ENCODE peak calls at places on chromosomes 5 and 9, in five cellular contexts. One of them, this sample, is unnamed.

GRCh38 chr9:88544245-88544644 is 9.3 kb downstream of the NXNL2 start:
- DNase-seq in body of pancreas: no peak
- DNase-seq in ACHN: no peak
- DNase-seq in HS-5: no peak
- DNase-seq in stimulated activated CD4-positive, alpha-beta T cell treated with anti-CD3 and anti-CD28 coated beads, Interleukin-1b, Interleukin-23, amount 100 ng/mL, for 1 hour: no peak
- DNase-seq in this sample: no peak

GRCh38 chr5:103866169-103866568 is 303.6 kb upstream of the NUDT12 start:
- DNase-seq in stimulated activated CD4-positive, alpha-beta T cell treated with anti-CD3 and anti-CD28 coated beads, Interleukin-1b, Interleukin-23, amount 100 ng/mL, for 1 hour: no peak
- DNase-seq in body of pancreas: no peak
- DNase-seq in HS-5: no peak
- DNase-seq in ACHN: no peak
- DNase-seq in this sample: no peak

GRCh38 chr5:172113036-172113435 is 75.0 kb downstream of the STK10 start:
- DNase-seq in body of pancreas: no peak
- DNase-seq in ACHN: no peak
- DNase-seq in stimulated activated CD4-positive, alpha-beta T cell treated with anti-CD3 and anti-CD28 coated beads, Interleukin-1b, Interleukin-23, amount 100 ng/mL, for 1 hour: peak
- DNase-seq in HS-5: no peak
- DNase-seq in this sample: no peak

GRCh38 chr9:35691325-35691631 is 1.6 kb upstream of the TPM2 start:
- DNase-seq in body of pancreas: no peak
- DNase-seq in stimulated activated CD4-positive, alpha-beta T cell treated with anti-CD3 and anti-CD28 coated beads, Interleukin-1b, Interleukin-23, amount 100 ng/mL, for 1 hour: no peak
- DNase-seq in HS-5: no peak
- DNase-seq in ACHN: no peak
- DNase-seq in this sample: no peak

GRCh38 chr9:3942351-3942750 is 357.5 kb downstream of the GLIS3 start:
- DNase-seq in stimulated activated CD4-positive, alpha-beta T cell treated with anti-CD3 and anti-CD28 coated beads, Interleukin-1b, Interleukin-23, amount 100 ng/mL, for 1 hour: no peak
- DNase-seq in body of pancreas: no peak
- DNase-seq in HS-5: no peak
- DNase-seq in ACHN: no peak
- DNase-seq in this sample: no peak

GRCh38 chr9:26597542-26597941 is 295.1 kb downstream of the CAAP1 start:
- DNase-seq in stimulated activated CD4-positive, alpha-beta T cell treated with anti-CD3 and anti-CD28 coated beads, Interleukin-1b, Interleukin-23, amount 100 ng/mL, for 1 hour: no peak
- DNase-seq in ACHN: no peak
- DNase-seq in HS-5: no peak
- DNase-seq in body of pancreas: no peak
- DNase-seq in this sample: no peak

GRCh38 chr9:4298255-4299005 is 1.4 kb downstream of the GLIS3 start:
- DNase-seq in body of pancreas: peak
- DNase-seq in stimulated activated CD4-positive, alpha-beta T cell treated with anti-CD3 and anti-CD28 coated beads, Interleukin-1b, Interleukin-23, amount 100 ng/mL, for 1 hour: no peak
- DNase-seq in ACHN: no peak
- DNase-seq in HS-5: no peak
- DNase-seq in this sample: peak

GRCh38 chr9:136566899-136567298 is 21.1 kb upstream of the NOTCH1 start:
- DNase-seq in HS-5: no peak
- DNase-seq in stimulated activated CD4-positive, alpha-beta T cell treated with anti-CD3 and anti-CD28 coated beads, Interleukin-1b, Interleukin-23, amount 100 ng/mL, for 1 hour: no peak
- DNase-seq in body of pancreas: peak
- DNase-seq in ACHN: no peak
- DNase-seq in this sample: no peak

GRCh38 chr5:9194509-9194908 is 351.4 kb downstream of the SEMA5A start:
- DNase-seq in ACHN: no peak
- DNase-seq in HS-5: peak
- DNase-seq in body of pancreas: no peak
- DNase-seq in stimulated activated CD4-positive, alpha-beta T cell treated with anti-CD3 and anti-CD28 coated beads, Interleukin-1b, Interleukin-23, amount 100 ng/mL, for 1 hour: no peak
- DNase-seq in this sample: no peak

GRCh38 chr9:127241354-127241753 is 23.2 kb upstream of the GARNL3 start:
- DNase-seq in body of pancreas: no peak
- DNase-seq in HS-5: no peak
- DNase-seq in ACHN: no peak
- DNase-seq in stimulated activated CD4-positive, alpha-beta T cell treated with anti-CD3 and anti-CD28 coated beads, Interleukin-1b, Interleukin-23, amount 100 ng/mL, for 1 hour: no peak
- DNase-seq in this sample: peak

GRCh38 chr9:116763665-116764064 is 76.6 kb downstream of the TRIM32 start:
- DNase-seq in ACHN: no peak
- DNase-seq in HS-5: no peak
- DNase-seq in stimulated activated CD4-positive, alpha-beta T cell treated with anti-CD3 and anti-CD28 coated beads, Interleukin-1b, Interleukin-23, amount 100 ng/mL, for 1 hour: no peak
- DNase-seq in body of pancreas: no peak
- DNase-seq in this sample: no peak

GRCh38 chr5:5767286-5767928 is 344.9 kb downstream of the ICE1 start:
- DNase-seq in HS-5: no peak
- DNase-seq in ACHN: no peak
- DNase-seq in stimulated activated CD4-positive, alpha-beta T cell treated with anti-CD3 and anti-CD28 coated beads, Interleukin-1b, Interleukin-23, amount 100 ng/mL, for 1 hour: no peak
- DNase-seq in body of pancreas: peak
- DNase-seq in this sample: no peak

GRCh38 chr5:137710086-137710485 is 25.8 kb downstream of the KLHL3 start:
- DNase-seq in body of pancreas: no peak
- DNase-seq in stimulated activated CD4-positive, alpha-beta T cell treated with anti-CD3 and anti-CD28 coated beads, Interleukin-1b, Interleukin-23, amount 100 ng/mL, for 1 hour: no peak
- DNase-seq in ACHN: no peak
- DNase-seq in HS-5: no peak
- DNase-seq in this sample: no peak

GRCh38 chr9:111952559-111952958 is 55.9 kb downstream of the UGCG start:
- DNase-seq in HS-5: peak
- DNase-seq in ACHN: peak
- DNase-seq in body of pancreas: no peak
- DNase-seq in stimulated activated CD4-positive, alpha-beta T cell treated with anti-CD3 and anti-CD28 coated beads, Interleukin-1b, Interleukin-23, amount 100 ng/mL, for 1 hour: no peak
- DNase-seq in this sample: no peak

GRCh38 chr9:105308448-105309412 is 64.3 kb downstream of the SLC44A1 start:
- DNase-seq in ACHN: no peak
- DNase-seq in stimulated activated CD4-positive, alpha-beta T cell treated with anti-CD3 and anti-CD28 coated beads, Interleukin-1b, Interleukin-23, amount 100 ng/mL, for 1 hour: no peak
- DNase-seq in HS-5: no peak
- DNase-seq in body of pancreas: no peak
- DNase-seq in this sample: no peak

GRCh38 chr9:136310273-136311030 is 6.6 kb upstream of the CCDC187 start:
- DNase-seq in body of pancreas: no peak
- DNase-seq in HS-5: no peak
- DNase-seq in stimulated activated CD4-positive, alpha-beta T cell treated with anti-CD3 and anti-CD28 coated beads, Interleukin-1b, Interleukin-23, amount 100 ng/mL, for 1 hour: no peak
- DNase-seq in ACHN: no peak
- DNase-seq in this sample: no peak

GRCh38 chr5:34576849-34577248 is 79.3 kb upstream of the RAI14 start:
- DNase-seq in body of pancreas: no peak
- DNase-seq in ACHN: no peak
- DNase-seq in HS-5: no peak
- DNase-seq in stimulated activated CD4-positive, alpha-beta T cell treated with anti-CD3 and anti-CD28 coated beads, Interleukin-1b, Interleukin-23, amount 100 ng/mL, for 1 hour: no peak
- DNase-seq in this sample: no peak

GRCh38 chr5:150419630-150420270 is 7.0 kb upstream of the CD74 start:
- DNase-seq in body of pancreas: no peak
- DNase-seq in stimulated activated CD4-positive, alpha-beta T cell treated with anti-CD3 and anti-CD28 coated beads, Interleukin-1b, Interleukin-23, amount 100 ng/mL, for 1 hour: no peak
- DNase-seq in HS-5: no peak
- DNase-seq in ACHN: no peak
- DNase-seq in this sample: no peak

GRCh38 chr9:27276182-27277030 is 20.5 kb downstream of the EQTN start:
- DNase-seq in HS-5: peak
- DNase-seq in ACHN: peak
- DNase-seq in body of pancreas: no peak
- DNase-seq in stimulated activated CD4-positive, alpha-beta T cell treated with anti-CD3 and anti-CD28 coated beads, Interleukin-1b, Interleukin-23, amount 100 ng/mL, for 1 hour: no peak
- DNase-seq in this sample: peak

GRCh38 chr5:173281910-173282309 is 46.3 kb downstream of the STC2 start:
- DNase-seq in HS-5: no peak
- DNase-seq in stimulated activated CD4-positive, alpha-beta T cell treated with anti-CD3 and anti-CD28 coated beads, Interleukin-1b, Interleukin-23, amount 100 ng/mL, for 1 hour: no peak
- DNase-seq in body of pancreas: no peak
- DNase-seq in ACHN: peak
- DNase-seq in this sample: peak

GRCh38 chr9:105147095-105147871 is 97.2 kb upstream of the SLC44A1 start:
- DNase-seq in ACHN: no peak
- DNase-seq in stimulated activated CD4-positive, alpha-beta T cell treated with anti-CD3 and anti-CD28 coated beads, Interleukin-1b, Interleukin-23, amount 100 ng/mL, for 1 hour: no peak
- DNase-seq in HS-5: no peak
- DNase-seq in body of pancreas: no peak
- DNase-seq in this sample: no peak

GRCh38 chr5:5953641-5954040 is 424.7 kb downstream of the MED10 start:
- DNase-seq in stimulated activated CD4-positive, alpha-beta T cell treated with anti-CD3 and anti-CD28 coated beads, Interleukin-1b, Interleukin-23, amount 100 ng/mL, for 1 hour: no peak
- DNase-seq in ACHN: no peak
- DNase-seq in HS-5: no peak
- DNase-seq in body of pancreas: no peak
- DNase-seq in this sample: no peak

GRCh38 chr9:86413966-86414880 is 60.0 kb upstream of the TUT7 start:
- DNase-seq in ACHN: peak
- DNase-seq in stimulated activated CD4-positive, alpha-beta T cell treated with anti-CD3 and anti-CD28 coated beads, Interleukin-1b, Interleukin-23, amount 100 ng/mL, for 1 hour: no peak
- DNase-seq in body of pancreas: no peak
- DNase-seq in HS-5: no peak
- DNase-seq in this sample: peak

GRCh38 chr5:34570721-34571379 is 85.3 kb upstream of the RAI14 start:
- DNase-seq in body of pancreas: no peak
- DNase-seq in stimulated activated CD4-positive, alpha-beta T cell treated with anti-CD3 and anti-CD28 coated beads, Interleukin-1b, Interleukin-23, amount 100 ng/mL, for 1 hour: no peak
- DNase-seq in ACHN: no peak
- DNase-seq in HS-5: peak
- DNase-seq in this sample: no peak

GRCh38 chr9:127140842-127141675 is 18.6 kb upstream of the ANGPTL2 start:
- DNase-seq in HS-5: no peak
- DNase-seq in body of pancreas: no peak
- DNase-seq in ACHN: no peak
- DNase-seq in stimulated activated CD4-positive, alpha-beta T cell treated with anti-CD3 and anti-CD28 coated beads, Interleukin-1b, Interleukin-23, amount 100 ng/mL, for 1 hour: no peak
- DNase-seq in this sample: no peak

GRCh38 chr9:134807726-134808125 is 72.9 kb upstream of the FCN2 start:
- DNase-seq in HS-5: no peak
- DNase-seq in ACHN: no peak
- DNase-seq in body of pancreas: no peak
- DNase-seq in stimulated activated CD4-positive, alpha-beta T cell treated with anti-CD3 and anti-CD28 coated beads, Interleukin-1b, Interleukin-23, amount 100 ng/mL, for 1 hour: no peak
- DNase-seq in this sample: no peak

GRCh38 chr9:136850866-136851775 is 1.0 kb upstream of the MAMDC4 start:
- DNase-seq in body of pancreas: peak
- DNase-seq in HS-5: no peak
- DNase-seq in stimulated activated CD4-positive, alpha-beta T cell treated with anti-CD3 and anti-CD28 coated beads, Interleukin-1b, Interleukin-23, amount 100 ng/mL, for 1 hour: no peak
- DNase-seq in ACHN: no peak
- DNase-seq in this sample: no peak

GRCh38 chr9:134561427-134562145 is 80.0 kb upstream of the COL5A1 start:
- DNase-seq in ACHN: no peak
- DNase-seq in body of pancreas: peak
- DNase-seq in stimulated activated CD4-positive, alpha-beta T cell treated with anti-CD3 and anti-CD28 coated beads, Interleukin-1b, Interleukin-23, amount 100 ng/mL, for 1 hour: no peak
- DNase-seq in HS-5: no peak
- DNase-seq in this sample: no peak

GRCh38 chr9:85248514-85249312 is 493.0 kb downstream of the AGTPBP1 start:
- DNase-seq in stimulated activated CD4-positive, alpha-beta T cell treated with anti-CD3 and anti-CD28 coated beads, Interleukin-1b, Interleukin-23, amount 100 ng/mL, for 1 hour: no peak
- DNase-seq in body of pancreas: no peak
- DNase-seq in ACHN: no peak
- DNase-seq in HS-5: peak
- DNase-seq in this sample: no peak

GRCh38 chr5:180523629-180524466 is 29.7 kb downstream of the CNOT6 start:
- DNase-seq in body of pancreas: no peak
- DNase-seq in stimulated activated CD4-positive, alpha-beta T cell treated with anti-CD3 and anti-CD28 coated beads, Interleukin-1b, Interleukin-23, amount 100 ng/mL, for 1 hour: no peak
- DNase-seq in ACHN: no peak
- DNase-seq in HS-5: no peak
- DNase-seq in this sample: no peak

GRCh38 chr5:177304392-177305119 is 957 bp downstream of the PRELID1 start:
- DNase-seq in stimulated activated CD4-positive, alpha-beta T cell treated with anti-CD3 and anti-CD28 coated beads, Interleukin-1b, Interleukin-23, amount 100 ng/mL, for 1 hour: no peak
- DNase-seq in HS-5: no peak
- DNase-seq in ACHN: no peak
- DNase-seq in body of pancreas: no peak
- DNase-seq in this sample: peak

GRCh38 chr5:132839426-132840301 is 9.2 kb upstream of the SHROOM1 start:
- DNase-seq in body of pancreas: no peak
- DNase-seq in ACHN: no peak
- DNase-seq in stimulated activated CD4-positive, alpha-beta T cell treated with anti-CD3 and anti-CD28 coated beads, Interleukin-1b, Interleukin-23, amount 100 ng/mL, for 1 hour: no peak
- DNase-seq in HS-5: no peak
- DNase-seq in this sample: no peak

GRCh38 chr9:8679405-8679951 is 879.9 kb upstream of the DMAC1 start:
- DNase-seq in HS-5: no peak
- DNase-seq in body of pancreas: no peak
- DNase-seq in stimulated activated CD4-positive, alpha-beta T cell treated with anti-CD3 and anti-CD28 coated beads, Interleukin-1b, Interleukin-23, amount 100 ng/mL, for 1 hour: no peak
- DNase-seq in ACHN: no peak
- DNase-seq in this sample: no peak

GRCh38 chr5:142432961-142433360 is 108.1 kb upstream of the SPRY4 start:
- DNase-seq in ACHN: no peak
- DNase-seq in stimulated activated CD4-positive, alpha-beta T cell treated with anti-CD3 and anti-CD28 coated beads, Interleukin-1b, Interleukin-23, amount 100 ng/mL, for 1 hour: no peak
- DNase-seq in body of pancreas: no peak
- DNase-seq in HS-5: no peak
- DNase-seq in this sample: no peak

GRCh38 chr5:137091473-137091872 is 407.7 kb downstream of the SPOCK1 start:
- DNase-seq in body of pancreas: no peak
- DNase-seq in HS-5: no peak
- DNase-seq in stimulated activated CD4-positive, alpha-beta T cell treated with anti-CD3 and anti-CD28 coated beads, Interleukin-1b, Interleukin-23, amount 100 ng/mL, for 1 hour: no peak
- DNase-seq in ACHN: no peak
- DNase-seq in this sample: peak

GRCh38 chr5:154646841-154647759 is 108.1 kb upstream of the LARP1 start:
- DNase-seq in stimulated activated CD4-positive, alpha-beta T cell treated with anti-CD3 and anti-CD28 coated beads, Interleukin-1b, Interleukin-23, amount 100 ng/mL, for 1 hour: no peak
- DNase-seq in HS-5: no peak
- DNase-seq in ACHN: peak
- DNase-seq in body of pancreas: peak
- DNase-seq in this sample: peak

GRCh38 chr9:12414514-12414913 is 278.7 kb upstream of the TYRP1 start:
- DNase-seq in HS-5: no peak
- DNase-seq in body of pancreas: no peak
- DNase-seq in stimulated activated CD4-positive, alpha-beta T cell treated with anti-CD3 and anti-CD28 coated beads, Interleukin-1b, Interleukin-23, amount 100 ng/mL, for 1 hour: no peak
- DNase-seq in ACHN: no peak
- DNase-seq in this sample: no peak

GRCh38 chr5:169354263-169354662 is 53.3 kb upstream of the SLIT3 start:
- DNase-seq in ACHN: no peak
- DNase-seq in HS-5: peak
- DNase-seq in stimulated activated CD4-positive, alpha-beta T cell treated with anti-CD3 and anti-CD28 coated beads, Interleukin-1b, Interleukin-23, amount 100 ng/mL, for 1 hour: no peak
- DNase-seq in body of pancreas: no peak
- DNase-seq in this sample: no peak